ENCODE peak calls at places on chromosomes 4 and X, in six cellular contexts. W is A549; F is AG20443; S is activated effector memory CD4-positive, alpha-beta T cell treated with Interleukin-2 at 50 U/mL for 16 hours; C is T-cell; I is esophagus squamous epithelium. R is an unnamed sample.

GRCh38 chr4:148542922-148543623 is 100.9 kb upstream of the NR3C2 start:
- DNase-seq in I (no peak), F (no peak), S (no peak), C (no peak), W (no peak), R (peak)

GRCh38 chr4:95124906-95125504 is 367.2 kb downstream of the BMPR1B start:
- DNase-seq in I (no peak), F (peak), W (peak), C (no peak), S (no peak), R (peak)

GRCh38 chr4:1345905-1346780 is 865 bp upstream of the UVSSA start:
- DNase-seq in W (peak), C (peak), F (peak), S (peak), I (no peak), R (no peak)

GRCh38 chrX:24799565-24799964 is 105.8 kb downstream of the POLA1 start:
- DNase-seq in W (no peak), I (no peak), F (no peak), S (no peak), C (no peak), R (no peak)

GRCh38 chrX:69285401-69285871 is 120.2 kb upstream of the PJA1 start:
- DNase-seq in C (no peak), W (no peak), S (no peak), F (peak), I (no peak), R (no peak)

GRCh38 chr4:38675167-38676121 is 11.4 kb downstream of the KLF3 start:
- DNase-seq in W (peak), S (peak), F (peak), I (peak), C (peak), R (peak)

GRCh38 chrX:24002792-24003191 is 24.2 kb downstream of the KLHL15 start:
- DNase-seq in C (no peak), I (no peak), S (no peak), W (no peak), F (no peak), R (no peak)

GRCh38 chr4:151013491-151013890 is 1.6 kb downstream of the LRBA start:
- DNase-seq in C (no peak), W (no peak), I (no peak), S (no peak), F (no peak), R (no peak)

GRCh38 chr4:140069068-140069467 is 84.9 kb downstream of the MAML3 start:
- DNase-seq in I (no peak), S (no peak), W (no peak), C (no peak), F (peak), R (peak)

GRCh38 chr4:159169903-159170302 is 67.0 kb downstream of the RAPGEF2 start:
- DNase-seq in C (no peak), S (no peak), F (no peak), W (no peak), I (no peak), R (no peak)

R was measured in foreskin fibroblast.